ENCODE peak calls at places on chromosomes 2 and 18, in five cellular contexts. H is activated gamma-delta T cell treated with Interleukin-2 at 50 U/mL for 16 hours; B is omental fat pad; T is D341Med; Z is stimulated activated CD8-positive, alpha-beta memory T cell treated with anti-CD3 and anti-CD28 coated beads, Interleukin-4, amount 100 ng/mL, for 48 hours. U is an unnamed sample.

GRCh38 chr2:240506406-240507059 is 51.3 kb downstream of the ANKMY1 start:
- DNase-seq in Z (peak), T (peak), B (no peak), H (no peak), U (no peak)

GRCh38 chr2:204971219-204971907 is 426.1 kb downstream of the PARD3B start:
- DNase-seq in Z (no peak), T (no peak), B (no peak), H (no peak), U (no peak)

GRCh38 chr2:238528953-238529781 is 102.4 kb downstream of the ASB1 start:
- DNase-seq in H (no peak), T (no peak), Z (no peak), B (no peak), U (no peak)

GRCh38 chr2:26672818-26673393 is 19.6 kb upstream of the KCNK3 start:
- DNase-seq in Z (no peak), H (no peak), T (no peak), B (no peak), U (no peak)

GRCh38 chr18:8366656-8367055 is 242.6 kb upstream of the RAB12 start:
- DNase-seq in T (no peak), H (no peak), B (no peak), Z (no peak), U (peak)

GRCh38 chr2:217711236-217711635 is 291.6 kb downstream of the TNS1 start:
- DNase-seq in H (no peak), Z (no peak), B (no peak), T (no peak), U (no peak)

GRCh38 chr2:121694398-121695178 is 42.1 kb downstream of the NIFK start:
- DNase-seq in B (no peak), Z (no peak), T (no peak), H (no peak), U (no peak)

GRCh38 chr2:9693138-9693520 is 62.3 kb upstream of the YWHAQ start:
- DNase-seq in Z (no peak), T (no peak), B (peak), H (no peak), U (no peak)

U was measured in BE2C.